ENCODE peak calls at places on chromosomes 6 and 20, in four cellular contexts. O is astrocyte of the cerebellum, U is Peyer's patch, H is left ventricle myocardium inferior. Y is an unnamed sample.

GRCh38 chr6:79949235-79949634 is 1.9 kb upstream of the ELOVL4 start:
- DNase-seq in O (peak), U (no peak), H (no peak), Y (no peak)

GRCh38 chr6:15322781-15323536 is 77.1 kb downstream of the JARID2 start:
- DNase-seq in O (peak), U (peak), H (no peak), Y (no peak)

GRCh38 chr6:35287671-35288396 is 9.8 kb upstream of the DEF6 start:
- DNase-seq in O (peak), U (no peak), H (no peak), Y (no peak)

GRCh38 chr6:140542858-140543257 is 1168.4 kb upstream of the CITED2 start:
- DNase-seq in O (no peak), U (no peak), H (no peak), Y (no peak)

GRCh38 chr20:4633780-4634179 is 87.9 kb upstream of the PRND start:
- DNase-seq in O (peak), U (no peak), H (no peak), Y (peak)

GRCh38 chr6:90095145-90095544 is 200.9 kb downstream of the GJA10 start:
- DNase-seq in O (no peak), U (no peak), H (no peak), Y (no peak)

GRCh38 chr6:23213651-23214050 is 644.3 kb downstream of the HDGFL1 start:
- DNase-seq in O (no peak), U (no peak), H (no peak), Y (no peak)

GRCh38 chr20:50582591-50583234 is 72.5 kb downstream of the PTPN1 start:
- DNase-seq in O (no peak), U (peak), H (no peak), Y (no peak)

GRCh38 chr6:84798257-84798656 is 33.9 kb upstream of the TBX18 start:
- DNase-seq in O (no peak), U (no peak), H (no peak), Y (peak)

GRCh38 chr6:129683606-129684322 is 26.2 kb downstream of the ARHGAP18 start:
- DNase-seq in O (peak), U (no peak), H (peak), Y (peak)

GRCh38 chr6:73653571-73654424 is at the start of gene SLC17A5:
- DNase-seq in O (peak), U (peak), H (peak), Y (peak)

GRCh38 chr6:21595951-21596378 is 2.4 kb downstream of the SOX4 start:
- DNase-seq in O (no peak), U (peak), H (no peak), Y (no peak)

GRCh38 chr6:116363759-116364158 is 7.0 kb upstream of the DSE start:
- DNase-seq in O (no peak), U (no peak), H (no peak), Y (no peak)

GRCh38 chr6:44494011-44494501 is 106.5 kb downstream of the CDC5L start:
- DNase-seq in O (no peak), U (no peak), H (no peak), Y (no peak)

GRCh38 chr6:143333081-143333480 is 117.4 kb downstream of the ADAT2 start:
- DNase-seq in O (no peak), U (no peak), H (no peak), Y (no peak)

GRCh38 chr20:54237544-54237943 is 29.7 kb downstream of the PFDN4 start:
- DNase-seq in O (no peak), U (no peak), H (no peak), Y (no peak)

GRCh38 chr20:46624941-46625340 is 26.3 kb downstream of the SLC13A3 start:
- DNase-seq in O (no peak), U (no peak), H (no peak), Y (no peak)

GRCh38 chr6:167588181-167588919 is 238.4 kb upstream of the AFDN start:
- DNase-seq in O (peak), U (peak), H (no peak), Y (no peak)

GRCh38 chr6:85641522-85641915 is 1.2 kb downstream of the SYNCRIP start:
- DNase-seq in O (no peak), U (no peak), H (no peak), Y (no peak)

GRCh38 chr6:158046201-158047119 is 64.8 kb downstream of the SYNJ2 start:
- DNase-seq in O (no peak), U (no peak), H (peak), Y (no peak)

GRCh38 chr20:34768105-34768504 is 57.3 kb downstream of the NCOA6 start:
- DNase-seq in O (no peak), U (no peak), H (no peak), Y (no peak)

GRCh38 chr20:37543828-37544227 is 16.2 kb upstream of the BLCAP start:
- DNase-seq in O (no peak), U (no peak), H (no peak), Y (no peak)

GRCh38 chr6:53793318-53793975 is 1.4 kb upstream of the LRRC1 start:
- DNase-seq in O (peak), U (peak), H (no peak), Y (no peak)

GRCh38 chr20:62706344-62706743 is 2.3 kb upstream of the NTSR1 start:
- DNase-seq in O (no peak), U (no peak), H (no peak), Y (no peak)

GRCh38 chr20:57441510-57442154 is 50.4 kb downstream of the RBM38 start:
- DNase-seq in O (no peak), U (no peak), H (no peak), Y (no peak)

GRCh38 chr6:135675862-135676261 is 175.6 kb upstream of the PDE7B start:
- DNase-seq in O (no peak), U (no peak), H (no peak), Y (peak)

GRCh38 chr6:11324453-11325023 is 92.1 kb upstream of the NEDD9 start:
- DNase-seq in O (no peak), U (no peak), H (no peak), Y (no peak)

GRCh38 chr20:6381887-6382286 is 259.1 kb upstream of the FERMT1 start:
- DNase-seq in O (no peak), U (no peak), H (no peak), Y (no peak)

GRCh38 chr6:84280030-84280429 is 52.6 kb upstream of the CEP162 start:
- DNase-seq in O (no peak), U (no peak), H (no peak), Y (no peak)

GRCh38 chr20:48295445-48295903 is 510.2 kb upstream of the SULF2 start:
- DNase-seq in O (peak), U (no peak), H (no peak), Y (peak)

GRCh38 chr20:32252189-32252588 is 25.3 kb upstream of the KIF3B start:
- DNase-seq in O (no peak), U (no peak), H (no peak), Y (no peak)

GRCh38 chr6:37381579-37381978 is 27.8 kb downstream of the RNF8 start:
- DNase-seq in O (peak), U (no peak), H (no peak), Y (peak)

GRCh38 chr20:653590-654426 is 808 bp upstream of the SRXN1 start:
- DNase-seq in O (no peak), U (no peak), H (no peak), Y (no peak)
- TF ChIP-seq CTCF in O (no peak), U (no peak), H (no peak), Y (no peak)

GRCh38 chr20:2871555-2872303 is 1.6 kb upstream of the PTPRA start:
- DNase-seq in O (no peak), U (no peak), H (no peak), Y (no peak)

GRCh38 chr20:2872304-2873009 is 824 bp upstream of the PTPRA start:
- DNase-seq in O (no peak), U (peak), H (peak), Y (no peak)

GRCh38 chr20:2873747-2874041 is 413 bp downstream of the PTPRA start:
- DNase-seq in O (no peak), U (no peak), H (peak), Y (no peak)

GRCh38 chr20:2874456-2874855 is 1.2 kb downstream of the PTPRA start:
- DNase-seq in O (no peak), U (no peak), H (no peak), Y (no peak)

GRCh38 chr20:2873010-2873746 is at the start of gene PTPRA:
- DNase-seq in O (peak), U (peak), H (peak), Y (peak)
- TF ChIP-seq CTCF in O (no peak), U (no peak), H (no peak), Y (no peak)

DNA sequence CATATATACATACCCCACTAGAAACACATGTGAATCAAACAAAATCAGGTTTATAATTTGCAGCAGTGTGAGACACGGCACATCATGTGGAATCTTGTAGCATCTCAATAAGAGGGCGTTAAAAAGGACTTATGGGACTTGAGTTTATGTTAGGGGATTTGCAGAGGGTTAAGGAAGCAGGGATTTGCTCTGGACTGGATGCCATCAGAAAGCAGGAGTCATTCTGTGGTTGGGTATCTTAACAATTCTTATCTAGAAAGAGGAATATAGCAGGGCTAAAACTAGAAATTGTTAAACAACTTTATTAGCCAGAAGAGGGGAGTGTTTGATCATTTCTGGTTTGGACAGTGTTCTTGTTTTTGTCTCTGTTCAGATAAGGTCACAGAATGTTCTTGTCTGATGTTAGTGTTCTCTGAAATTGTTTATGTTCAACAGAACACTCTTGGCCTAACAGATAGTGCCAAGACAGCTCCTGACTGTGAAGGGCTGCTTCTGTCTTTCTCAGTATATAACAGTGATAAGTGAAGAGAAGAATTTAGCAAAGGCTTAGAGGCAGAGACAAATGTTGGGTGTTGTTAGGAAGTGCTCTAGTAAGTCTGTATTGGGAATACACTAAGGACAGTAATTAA is 39.2 kb downstream of the LIN28B start:
- DNase-seq in O (peak), U (no peak), H (no peak), Y (no peak)
- TF ChIP-seq CTCF in O (peak), U (no peak), H (peak), Y (no peak)

GRCh38 chr20:839015-839414 is 5.5 kb downstream of the FAM110A start:
- DNase-seq in O (no peak), U (no peak), H (no peak), Y (no peak)
- TF ChIP-seq CTCF in O (no peak), U (no peak), H (no peak), Y (no peak)

GRCh38 chr6:26258199-26258977 is 106.6 kb upstream of the BTN3A2 start:
- DNase-seq in O (no peak), U (no peak), H (no peak), Y (no peak)
- TF ChIP-seq CTCF in O (peak), U (no peak), H (no peak), Y (peak)

GRCh38 chr6:18997375-18997826 is 610.3 kb downstream of the RNF144B start:
- DNase-seq in O (peak), U (no peak), H (no peak), Y (peak)
- TF ChIP-seq CTCF in O (peak), U (no peak), H (peak), Y (peak)

DNA sequence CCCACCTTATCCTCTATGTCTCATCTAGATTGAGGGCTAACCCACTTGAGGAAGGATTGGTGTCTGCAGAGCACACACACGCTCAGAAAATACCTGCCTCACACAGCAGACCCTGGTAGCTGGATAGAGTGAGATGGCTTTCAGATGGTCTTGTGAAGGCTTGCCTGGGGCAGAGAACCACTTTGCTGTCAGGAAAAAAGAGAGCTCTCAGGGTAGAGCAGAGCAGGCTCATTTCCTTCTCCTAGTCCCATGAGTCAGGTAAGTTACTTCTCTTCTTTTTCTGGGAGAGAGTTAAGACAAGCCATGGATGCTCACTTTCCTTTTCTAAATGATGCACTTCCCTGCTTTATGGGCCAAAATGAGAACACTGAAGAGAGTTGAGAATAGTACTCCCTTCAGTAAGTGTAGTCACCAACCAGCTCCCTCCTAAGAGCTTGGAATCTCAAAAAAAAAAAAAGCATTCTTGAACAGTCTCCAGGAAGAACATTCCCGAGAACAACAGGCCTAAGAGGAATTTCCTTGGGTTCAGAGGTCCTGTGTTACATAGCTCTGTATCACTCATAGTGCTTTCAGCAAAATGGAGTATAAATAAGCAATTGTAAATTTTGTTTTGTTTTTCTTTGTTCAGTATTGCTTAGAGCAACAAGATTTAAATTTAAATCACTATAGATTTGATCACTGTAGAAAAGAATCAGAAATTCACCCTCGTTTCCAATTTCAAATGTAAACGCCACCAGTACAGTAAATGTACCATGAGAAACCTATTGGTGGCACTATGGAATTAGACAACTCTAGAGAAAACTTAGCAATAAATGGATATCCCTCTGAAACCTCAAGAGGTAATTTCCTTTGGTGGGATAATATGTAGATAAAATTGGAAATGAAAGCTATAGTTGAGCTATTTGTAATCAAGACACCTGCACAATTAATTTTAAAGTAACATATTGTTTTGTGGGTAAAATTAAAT is 530.3 kb downstream of the RFPL4B start:
- DNase-seq in O (peak), U (no peak), H (no peak), Y (peak)
- TF ChIP-seq CTCF in O (peak), U (no peak), H (no peak), Y (no peak)

DNA sequence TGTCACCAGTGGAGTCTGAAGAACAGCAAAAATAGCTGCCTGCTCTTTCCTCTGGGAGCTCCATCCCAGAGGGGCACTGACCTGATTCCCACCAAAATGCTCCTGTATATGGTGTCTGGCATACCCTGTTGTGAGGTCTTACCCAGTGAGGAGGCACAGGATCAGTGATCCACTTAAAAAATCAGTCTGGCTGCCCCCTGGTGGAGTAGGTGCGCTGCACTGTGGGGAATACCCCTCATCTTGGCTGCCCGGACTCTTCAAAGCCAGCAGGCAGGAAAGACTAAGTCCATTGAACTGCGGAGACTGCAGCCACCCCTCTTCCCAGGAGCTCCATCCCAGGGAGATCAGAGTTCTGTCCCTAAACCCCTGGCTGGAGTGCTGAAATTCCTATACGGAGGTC is 230.9 kb upstream of the HTR1E start:
- DNase-seq in O (no peak), U (no peak), H (no peak), Y (no peak)
- TF ChIP-seq CTCF in O (no peak), U (no peak), H (no peak), Y (no peak)